ENCODE peak calls at places on chromosome 7, in nine cellular contexts. One of them, this sample, is unnamed.

GRCh38 chr7:141654551-141654950 is 47.4 kb downstream of the DENND11 start:
- DNase-seq in tibial artery: peak
- DNase-seq in H1: no peak
- DNase-seq in hepatocyte: peak
- DNase-seq in CD8-positive, alpha-beta T cell: peak
- DNase-seq in endodermal cell: peak
- DNase-seq in HT-29: peak
- DNase-seq in RPMI8226: peak
- DNase-seq in nucleus accumbens: peak
- DNase-seq in this sample: peak

GRCh38 chr7:100966542-100967291 is 2.6 kb upstream of the MUC12 start:
- DNase-seq in tibial artery: no peak
- DNase-seq in CD8-positive, alpha-beta T cell: no peak
- DNase-seq in hepatocyte: no peak
- DNase-seq in H1: peak
- DNase-seq in HT-29: no peak
- DNase-seq in RPMI8226: no peak
- DNase-seq in nucleus accumbens: no peak
- DNase-seq in endodermal cell: no peak
- DNase-seq in this sample: no peak

GRCh38 chr7:28407643-28408042 is 4.7 kb upstream of the CREB5 start:
- DNase-seq in H1: no peak
- DNase-seq in endodermal cell: no peak
- DNase-seq in hepatocyte: peak
- DNase-seq in HT-29: no peak
- DNase-seq in CD8-positive, alpha-beta T cell: no peak
- DNase-seq in tibial artery: peak
- DNase-seq in nucleus accumbens: no peak
- DNase-seq in RPMI8226: no peak
- DNase-seq in this sample: no peak

GRCh38 chr7:2220506-2220905 is 12.2 kb downstream of the MAD1L1 start:
- DNase-seq in hepatocyte: no peak
- DNase-seq in HT-29: no peak
- DNase-seq in tibial artery: no peak
- DNase-seq in RPMI8226: no peak
- DNase-seq in CD8-positive, alpha-beta T cell: no peak
- DNase-seq in H1: no peak
- DNase-seq in endodermal cell: no peak
- DNase-seq in nucleus accumbens: no peak
- DNase-seq in this sample: no peak

GRCh38 chr7:151857866-151858440 is 19.0 kb downstream of the PRKAG2 start:
- DNase-seq in endodermal cell: no peak
- DNase-seq in CD8-positive, alpha-beta T cell: no peak
- DNase-seq in tibial artery: no peak
- DNase-seq in HT-29: no peak
- DNase-seq in H1: no peak
- DNase-seq in nucleus accumbens: no peak
- DNase-seq in hepatocyte: no peak
- DNase-seq in RPMI8226: no peak
- DNase-seq in this sample: no peak

GRCh38 chr7:37450035-37450434 is 1.4 kb upstream of the ELMO1 start:
- DNase-seq in endodermal cell: no peak
- DNase-seq in hepatocyte: no peak
- DNase-seq in tibial artery: no peak
- DNase-seq in HT-29: no peak
- DNase-seq in CD8-positive, alpha-beta T cell: no peak
- DNase-seq in H1: no peak
- DNase-seq in RPMI8226: no peak
- DNase-seq in nucleus accumbens: no peak
- DNase-seq in this sample: no peak

GRCh38 chr7:158606111-158606510 is 18.5 kb upstream of the PTPRN2 start:
- DNase-seq in hepatocyte: no peak
- DNase-seq in H1: no peak
- DNase-seq in HT-29: no peak
- DNase-seq in tibial artery: no peak
- DNase-seq in RPMI8226: no peak
- DNase-seq in nucleus accumbens: no peak
- DNase-seq in endodermal cell: no peak
- DNase-seq in CD8-positive, alpha-beta T cell: no peak
- DNase-seq in this sample: no peak

GRCh38 chr7:102152672-102153585 is 133.7 kb upstream of the SH2B2 start:
- DNase-seq in HT-29: peak
- DNase-seq in hepatocyte: peak
- DNase-seq in RPMI8226: no peak
- DNase-seq in endodermal cell: peak
- DNase-seq in nucleus accumbens: no peak
- DNase-seq in tibial artery: no peak
- DNase-seq in H1: peak
- DNase-seq in CD8-positive, alpha-beta T cell: no peak
- DNase-seq in this sample: peak

GRCh38 chr7:33961948-33962347 is 56.6 kb downstream of the BMPER start:
- DNase-seq in endodermal cell: no peak
- DNase-seq in hepatocyte: no peak
- DNase-seq in HT-29: no peak
- DNase-seq in tibial artery: no peak
- DNase-seq in H1: no peak
- DNase-seq in RPMI8226: no peak
- DNase-seq in CD8-positive, alpha-beta T cell: no peak
- DNase-seq in nucleus accumbens: no peak
- DNase-seq in this sample: no peak

GRCh38 chr7:96823274-96823673 is 113.6 kb upstream of the SEM1 start:
- DNase-seq in CD8-positive, alpha-beta T cell: no peak
- DNase-seq in RPMI8226: no peak
- DNase-seq in hepatocyte: no peak
- DNase-seq in nucleus accumbens: no peak
- DNase-seq in HT-29: no peak
- DNase-seq in endodermal cell: no peak
- DNase-seq in tibial artery: no peak
- DNase-seq in H1: no peak
- DNase-seq in this sample: no peak

GRCh38 chr7:40826419-40827216 is 691.8 kb downstream of the SUGCT start:
- DNase-seq in nucleus accumbens: no peak
- DNase-seq in CD8-positive, alpha-beta T cell: no peak
- DNase-seq in HT-29: no peak
- DNase-seq in H1: no peak
- DNase-seq in tibial artery: no peak
- DNase-seq in endodermal cell: peak
- DNase-seq in RPMI8226: no peak
- DNase-seq in hepatocyte: no peak
- DNase-seq in this sample: no peak

GRCh38 chr7:37342665-37343471 is 105.8 kb downstream of the ELMO1 start:
- DNase-seq in HT-29: no peak
- DNase-seq in H1: no peak
- DNase-seq in nucleus accumbens: no peak
- DNase-seq in hepatocyte: no peak
- DNase-seq in tibial artery: no peak
- DNase-seq in CD8-positive, alpha-beta T cell: peak
- DNase-seq in RPMI8226: peak
- DNase-seq in endodermal cell: no peak
- DNase-seq in this sample: no peak

GRCh38 chr7:44894881-44895600 is 9.7 kb upstream of the PURB start:
- DNase-seq in endodermal cell: no peak
- DNase-seq in CD8-positive, alpha-beta T cell: no peak
- DNase-seq in HT-29: no peak
- DNase-seq in tibial artery: no peak
- DNase-seq in nucleus accumbens: peak
- DNase-seq in H1: no peak
- DNase-seq in RPMI8226: no peak
- DNase-seq in hepatocyte: no peak
- DNase-seq in this sample: no peak

GRCh38 chr7:100859856-100860255 is 7.3 kb upstream of the TRIP6 start:
- DNase-seq in hepatocyte: no peak
- DNase-seq in CD8-positive, alpha-beta T cell: no peak
- DNase-seq in RPMI8226: no peak
- DNase-seq in tibial artery: no peak
- DNase-seq in H1: no peak
- DNase-seq in nucleus accumbens: no peak
- DNase-seq in HT-29: no peak
- DNase-seq in endodermal cell: no peak
- DNase-seq in this sample: no peak

GRCh38 chr7:36280840-36281812 is 108.5 kb upstream of the ANLN start:
- DNase-seq in HT-29: peak
- DNase-seq in H1: no peak
- DNase-seq in endodermal cell: peak
- DNase-seq in tibial artery: peak
- DNase-seq in CD8-positive, alpha-beta T cell: no peak
- DNase-seq in hepatocyte: peak
- DNase-seq in nucleus accumbens: peak
- DNase-seq in RPMI8226: peak
- DNase-seq in this sample: no peak

GRCh38 chr7:101575731-101576130 is 53.4 kb downstream of the MYL10 start:
- DNase-seq in hepatocyte: no peak
- DNase-seq in RPMI8226: no peak
- DNase-seq in nucleus accumbens: no peak
- DNase-seq in CD8-positive, alpha-beta T cell: no peak
- DNase-seq in endodermal cell: no peak
- DNase-seq in tibial artery: no peak
- DNase-seq in H1: no peak
- DNase-seq in HT-29: no peak
- DNase-seq in this sample: no peak

GRCh38 chr7:157235357-157236018 is 96.8 kb downstream of the UBE3C start:
- DNase-seq in nucleus accumbens: no peak
- DNase-seq in CD8-positive, alpha-beta T cell: no peak
- DNase-seq in hepatocyte: no peak
- DNase-seq in tibial artery: no peak
- DNase-seq in H1: no peak
- DNase-seq in RPMI8226: no peak
- DNase-seq in endodermal cell: no peak
- DNase-seq in HT-29: no peak
- DNase-seq in this sample: no peak

GRCh38 chr7:155951554-155952158 is 139.4 kb upstream of the SHH start:
- DNase-seq in H1: no peak
- DNase-seq in tibial artery: no peak
- DNase-seq in endodermal cell: no peak
- DNase-seq in CD8-positive, alpha-beta T cell: no peak
- DNase-seq in RPMI8226: no peak
- DNase-seq in hepatocyte: peak
- DNase-seq in nucleus accumbens: no peak
- DNase-seq in HT-29: peak
- DNase-seq in this sample: no peak

GRCh38 chr7:45021604-45022296 is 21.7 kb downstream of the CCM2 start:
- DNase-seq in tibial artery: no peak
- DNase-seq in HT-29: no peak
- DNase-seq in nucleus accumbens: peak
- DNase-seq in H1: no peak
- DNase-seq in endodermal cell: no peak
- DNase-seq in hepatocyte: no peak
- DNase-seq in RPMI8226: peak
- DNase-seq in CD8-positive, alpha-beta T cell: no peak
- DNase-seq in this sample: no peak

GRCh38 chr7:1666779-1667565 is 3.1 kb upstream of the ELFN1 start:
- DNase-seq in H1: peak
- DNase-seq in endodermal cell: peak
- DNase-seq in RPMI8226: no peak
- DNase-seq in CD8-positive, alpha-beta T cell: no peak
- DNase-seq in nucleus accumbens: no peak
- DNase-seq in tibial artery: peak
- DNase-seq in HT-29: no peak
- DNase-seq in hepatocyte: peak
- DNase-seq in this sample: no peak

GRCh38 chr7:44984478-44984758 is 5.6 kb upstream of the MYO1G start:
- DNase-seq in tibial artery: no peak
- DNase-seq in nucleus accumbens: no peak
- DNase-seq in endodermal cell: no peak
- DNase-seq in RPMI8226: no peak
- DNase-seq in H1: no peak
- DNase-seq in HT-29: no peak
- DNase-seq in CD8-positive, alpha-beta T cell: no peak
- DNase-seq in hepatocyte: no peak
- DNase-seq in this sample: no peak

GRCh38 chr7:1024331-1024761 is 20.0 kb upstream of the GPR146 start:
- DNase-seq in CD8-positive, alpha-beta T cell: no peak
- DNase-seq in tibial artery: no peak
- DNase-seq in nucleus accumbens: no peak
- DNase-seq in RPMI8226: peak
- DNase-seq in hepatocyte: no peak
- DNase-seq in H1: no peak
- DNase-seq in endodermal cell: no peak
- DNase-seq in HT-29: no peak
- DNase-seq in this sample: no peak

GRCh38 chr7:13181221-13181620 is 493.8 kb downstream of the ARL4A start:
- DNase-seq in HT-29: no peak
- DNase-seq in nucleus accumbens: no peak
- DNase-seq in CD8-positive, alpha-beta T cell: no peak
- DNase-seq in hepatocyte: peak
- DNase-seq in tibial artery: no peak
- DNase-seq in RPMI8226: no peak
- DNase-seq in H1: no peak
- DNase-seq in endodermal cell: no peak
- DNase-seq in this sample: no peak

GRCh38 chr7:44555350-44555749 is 14.2 kb upstream of the NPC1L1 start:
- DNase-seq in nucleus accumbens: no peak
- DNase-seq in H1: no peak
- DNase-seq in hepatocyte: no peak
- DNase-seq in tibial artery: no peak
- DNase-seq in CD8-positive, alpha-beta T cell: no peak
- DNase-seq in RPMI8226: no peak
- DNase-seq in HT-29: no peak
- DNase-seq in endodermal cell: no peak
- DNase-seq in this sample: no peak

GRCh38 chr7:17934094-17934493 is 6.2 kb downstream of the SNX13 start:
- DNase-seq in H1: no peak
- DNase-seq in CD8-positive, alpha-beta T cell: no peak
- DNase-seq in tibial artery: no peak
- DNase-seq in nucleus accumbens: no peak
- DNase-seq in hepatocyte: no peak
- DNase-seq in HT-29: no peak
- DNase-seq in RPMI8226: no peak
- DNase-seq in endodermal cell: no peak
- DNase-seq in this sample: no peak

GRCh38 chr7:142556745-142557144 is 192.5 kb upstream of the PRSS1 start:
- DNase-seq in CD8-positive, alpha-beta T cell: no peak
- DNase-seq in HT-29: peak
- DNase-seq in tibial artery: peak
- DNase-seq in endodermal cell: peak
- DNase-seq in nucleus accumbens: no peak
- DNase-seq in H1: no peak
- DNase-seq in hepatocyte: peak
- DNase-seq in RPMI8226: peak
- DNase-seq in this sample: no peak

GRCh38 chr7:31758770-31759169 is 71.8 kb downstream of the PPP1R17 start:
- DNase-seq in tibial artery: no peak
- DNase-seq in nucleus accumbens: no peak
- DNase-seq in HT-29: no peak
- DNase-seq in H1: no peak
- DNase-seq in CD8-positive, alpha-beta T cell: no peak
- DNase-seq in endodermal cell: no peak
- DNase-seq in hepatocyte: no peak
- DNase-seq in RPMI8226: no peak
- DNase-seq in this sample: no peak

GRCh38 chr7:25314094-25314708 is 85.9 kb upstream of the NPVF start:
- DNase-seq in endodermal cell: no peak
- DNase-seq in hepatocyte: peak
- DNase-seq in nucleus accumbens: no peak
- DNase-seq in RPMI8226: no peak
- DNase-seq in HT-29: peak
- DNase-seq in H1: no peak
- DNase-seq in CD8-positive, alpha-beta T cell: no peak
- DNase-seq in tibial artery: no peak
- DNase-seq in this sample: no peak

This sample was measured in iPS DF 6.9.